ENCODE peak calls at places on chromosomes 7 and 10, in nine cellular contexts. One of them, this sample, is unnamed. For H3K9me3, the result is how much of the 10 kb centered on the place peaks cover.

GRCh38 chr7:93036807-93037206 is 81.0 kb downstream of the SAMD9 start:
- DNase-seq in GM12878: peak
- DNase-seq in suprapubic skin: no peak
- DNase-seq in SK-N-SH: no peak
- DNase-seq in K562: no peak
- DNase-seq in stomach: no peak
- DNase-seq in esophagus muscularis mucosa: no peak
- DNase-seq in sigmoid colon: no peak
- DNase-seq in H1: no peak
- DNase-seq in this sample: no peak

GRCh38 chr10:59877191-59877671 is 29.1 kb downstream of the CCDC6 start:
- DNase-seq in H1: no peak
- DNase-seq in stomach: no peak
- DNase-seq in suprapubic skin: no peak
- DNase-seq in esophagus muscularis mucosa: peak
- DNase-seq in sigmoid colon: no peak
- DNase-seq in GM12878: no peak
- DNase-seq in SK-N-SH: no peak
- DNase-seq in K562: no peak
- DNase-seq in this sample: no peak

GRCh38 chr10:43667736-43668371 is 19.2 kb upstream of the ZNF32 start:
- DNase-seq in GM12878: no peak
- DNase-seq in esophagus muscularis mucosa: no peak
- DNase-seq in sigmoid colon: no peak
- DNase-seq in stomach: no peak
- DNase-seq in H1: no peak
- DNase-seq in suprapubic skin: no peak
- DNase-seq in SK-N-SH: no peak
- DNase-seq in K562: no peak
- DNase-seq in this sample: no peak

GRCh38 chr10:79463578-79464496 is 18.4 kb upstream of the ZCCHC24 start:
- DNase-seq in GM12878: no peak
- DNase-seq in H1: no peak
- DNase-seq in K562: no peak
- DNase-seq in suprapubic skin: no peak
- DNase-seq in stomach: no peak
- DNase-seq in esophagus muscularis mucosa: no peak
- DNase-seq in sigmoid colon: no peak
- DNase-seq in SK-N-SH: no peak
- DNase-seq in this sample: no peak

GRCh38 chr10:102408081-102408727 is 10.4 kb downstream of the PSD start:
- DNase-seq in GM12878: no peak
- DNase-seq in SK-N-SH: no peak
- DNase-seq in H1: no peak
- DNase-seq in K562: no peak
- DNase-seq in suprapubic skin: peak
- DNase-seq in sigmoid colon: peak
- DNase-seq in esophagus muscularis mucosa: no peak
- DNase-seq in stomach: no peak
- DNase-seq in this sample: peak

GRCh38 chr7:19772858-19773337 is 519 bp downstream of the TMEM196 start:
- DNase-seq in GM12878: no peak
- DNase-seq in SK-N-SH: peak
- DNase-seq in H1: peak
- DNase-seq in sigmoid colon: no peak
- DNase-seq in suprapubic skin: peak
- DNase-seq in stomach: no peak
- DNase-seq in K562: no peak
- DNase-seq in esophagus muscularis mucosa: no peak
- DNase-seq in this sample: no peak

GRCh38 chr10:118983263-118983662 is 46.3 kb upstream of the NANOS1 start:
- DNase-seq in suprapubic skin: peak
- DNase-seq in stomach: peak
- DNase-seq in H1: no peak
- DNase-seq in sigmoid colon: no peak
- DNase-seq in esophagus muscularis mucosa: peak
- DNase-seq in GM12878: peak
- DNase-seq in K562: no peak
- DNase-seq in SK-N-SH: no peak
- DNase-seq in this sample: no peak

GRCh38 chr10:11403116-11403515 is 208.3 kb downstream of the USP6NL start:
- DNase-seq in stomach: no peak
- DNase-seq in K562: no peak
- DNase-seq in H1: no peak
- DNase-seq in sigmoid colon: no peak
- DNase-seq in suprapubic skin: no peak
- DNase-seq in SK-N-SH: no peak
- DNase-seq in GM12878: no peak
- DNase-seq in esophagus muscularis mucosa: no peak
- DNase-seq in this sample: peak

GRCh38 chr10:31242902-31243301 is 76.1 kb upstream of the ZEB1 start:
- DNase-seq in suprapubic skin: no peak
- DNase-seq in H1: no peak
- DNase-seq in esophagus muscularis mucosa: no peak
- DNase-seq in GM12878: peak
- DNase-seq in K562: peak
- DNase-seq in sigmoid colon: no peak
- DNase-seq in stomach: no peak
- DNase-seq in SK-N-SH: peak
- DNase-seq in this sample: no peak

GRCh38 chr10:103548006-103548405 is 54.5 kb downstream of the NEURL1 start:
- DNase-seq in H1: no peak
- DNase-seq in K562: no peak
- DNase-seq in sigmoid colon: no peak
- DNase-seq in SK-N-SH: no peak
- DNase-seq in esophagus muscularis mucosa: no peak
- DNase-seq in stomach: no peak
- DNase-seq in suprapubic skin: no peak
- DNase-seq in GM12878: no peak
- DNase-seq in this sample: no peak

GRCh38 chr10:120998251-120998650 is 147.1 kb downstream of the WDR11 start:
- DNase-seq in suprapubic skin: no peak
- DNase-seq in GM12878: no peak
- DNase-seq in H1: no peak
- DNase-seq in stomach: no peak
- DNase-seq in esophagus muscularis mucosa: no peak
- DNase-seq in sigmoid colon: no peak
- DNase-seq in K562: no peak
- DNase-seq in SK-N-SH: no peak
- DNase-seq in this sample: no peak

GRCh38 chr10:119219747-119220320 is 12.5 kb downstream of the GRK5 start:
- DNase-seq in GM12878: no peak
- DNase-seq in sigmoid colon: peak
- DNase-seq in K562: no peak
- DNase-seq in SK-N-SH: no peak
- DNase-seq in H1: no peak
- DNase-seq in esophagus muscularis mucosa: no peak
- DNase-seq in suprapubic skin: no peak
- DNase-seq in stomach: no peak
- DNase-seq in this sample: no peak

DNA sequence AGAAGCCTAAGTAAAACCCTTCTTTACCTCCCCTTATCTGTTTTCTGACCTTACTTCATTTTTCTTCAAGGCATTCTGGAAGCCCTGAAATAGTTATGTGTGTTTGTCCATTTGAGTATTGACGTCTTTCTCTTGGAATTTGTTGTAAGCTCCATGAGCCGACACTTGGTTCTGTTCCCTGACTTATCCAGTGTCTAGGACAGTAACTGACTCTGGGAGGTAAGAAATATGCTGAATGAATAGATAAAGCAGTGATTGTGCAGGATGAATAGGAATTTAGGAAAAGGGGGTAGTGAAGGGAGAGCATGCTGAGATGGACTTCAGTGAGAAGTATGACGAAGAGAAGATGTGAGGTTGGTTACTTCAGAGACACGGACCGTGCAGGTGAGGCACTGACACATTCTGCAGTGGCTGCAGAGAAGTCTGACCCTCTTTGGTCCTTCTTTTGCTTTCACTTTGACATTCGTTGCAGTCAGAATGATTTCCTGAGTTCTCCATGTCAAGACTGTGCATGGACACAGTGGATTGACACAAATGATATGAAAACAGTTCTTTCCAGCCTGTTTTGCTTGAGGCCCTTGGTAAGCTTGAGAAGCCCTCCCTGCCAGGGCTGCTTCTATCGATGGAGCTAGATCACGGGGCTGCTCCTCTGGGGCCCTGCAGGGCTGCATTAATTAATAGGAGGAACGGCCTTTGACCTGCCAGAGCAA is 261.5 kb upstream of the SORCS1 start:
- DNase-seq in SK-N-SH: no peak
- DNase-seq in H1: no peak
- DNase-seq in suprapubic skin: no peak
- DNase-seq in K562: no peak
- DNase-seq in esophagus muscularis mucosa: no peak
- DNase-seq in GM12878: no peak
- DNase-seq in stomach: no peak
- DNase-seq in sigmoid colon: no peak
- DNase-seq in this sample: no peak
- H3K9me3 ChIP-seq in SK-N-SH: under half
- H3K9me3 ChIP-seq in H1: under half
- H3K9me3 ChIP-seq in suprapubic skin: under half
- H3K9me3 ChIP-seq in K562: under half
- H3K9me3 ChIP-seq in esophagus muscularis mucosa: under half
- H3K9me3 ChIP-seq in GM12878: under half
- H3K9me3 ChIP-seq in stomach: under half
- H3K9me3 ChIP-seq in sigmoid colon: under half
- H3K9me3 ChIP-seq in this sample: under half

GRCh38 chr7:98372993-98373392 is 27.9 kb downstream of the BAIAP2L1 start:
- DNase-seq in H1: no peak
- DNase-seq in sigmoid colon: no peak
- DNase-seq in esophagus muscularis mucosa: no peak
- DNase-seq in K562: no peak
- DNase-seq in stomach: no peak
- DNase-seq in SK-N-SH: no peak
- DNase-seq in GM12878: no peak
- DNase-seq in suprapubic skin: no peak
- DNase-seq in this sample: no peak
- TF ChIP-seq POLR2AphosphoS5 in H1: no peak
- TF ChIP-seq POLR2AphosphoS5 in sigmoid colon: no peak
- TF ChIP-seq POLR2AphosphoS5 in esophagus muscularis mucosa: no peak
- TF ChIP-seq POLR2AphosphoS5 in K562: no peak
- TF ChIP-seq POLR2AphosphoS5 in stomach: peak
- TF ChIP-seq POLR2AphosphoS5 in SK-N-SH: no peak
- TF ChIP-seq POLR2AphosphoS5 in GM12878: no peak
- TF ChIP-seq POLR2AphosphoS5 in suprapubic skin: no peak
- TF ChIP-seq POLR2AphosphoS5 in this sample: no peak

GRCh38 chr7:30273552-30273951 is 10.8 kb upstream of the ZNRF2 start:
- DNase-seq in sigmoid colon: no peak
- DNase-seq in SK-N-SH: no peak
- DNase-seq in K562: peak
- DNase-seq in H1: no peak
- DNase-seq in suprapubic skin: no peak
- DNase-seq in stomach: no peak
- DNase-seq in GM12878: no peak
- DNase-seq in esophagus muscularis mucosa: no peak
- DNase-seq in this sample: no peak
- TF ChIP-seq EP300 in sigmoid colon: no peak
- TF ChIP-seq EP300 in SK-N-SH: no peak
- TF ChIP-seq EP300 in K562: no peak
- TF ChIP-seq EP300 in H1: no peak
- TF ChIP-seq EP300 in suprapubic skin: no peak
- TF ChIP-seq EP300 in stomach: no peak
- TF ChIP-seq EP300 in GM12878: no peak
- TF ChIP-seq EP300 in esophagus muscularis mucosa: no peak
- TF ChIP-seq EP300 in this sample: no peak

DNA sequence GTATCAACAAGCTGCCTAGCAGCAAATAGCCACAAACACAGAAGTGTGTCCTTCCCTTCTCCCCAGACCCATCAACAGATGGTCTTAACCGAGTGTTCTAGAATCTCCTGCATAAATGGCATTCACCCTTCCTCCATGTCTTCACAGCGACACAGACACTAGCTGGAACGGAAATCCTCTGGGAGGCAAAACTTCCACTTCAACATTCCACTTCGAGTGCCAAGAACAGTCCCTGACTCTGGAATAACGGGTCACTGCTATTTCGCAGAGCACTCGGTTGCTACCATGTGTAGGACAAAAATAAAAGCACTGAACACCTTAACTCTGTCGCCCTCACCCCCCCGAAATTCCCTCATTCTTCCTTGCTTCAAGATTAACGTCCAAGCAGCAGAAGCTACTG is 65.1 kb downstream of the SFMBT2 start:
- DNase-seq in stomach: no peak
- DNase-seq in SK-N-SH: no peak
- DNase-seq in H1: no peak
- DNase-seq in suprapubic skin: no peak
- DNase-seq in K562: no peak
- DNase-seq in sigmoid colon: no peak
- DNase-seq in GM12878: no peak
- DNase-seq in esophagus muscularis mucosa: no peak
- DNase-seq in this sample: no peak
- H3K9me3 ChIP-seq in stomach: under half
- H3K9me3 ChIP-seq in SK-N-SH: under half
- H3K9me3 ChIP-seq in H1: under half
- H3K9me3 ChIP-seq in suprapubic skin: under half
- H3K9me3 ChIP-seq in K562: under half
- H3K9me3 ChIP-seq in sigmoid colon: under half
- H3K9me3 ChIP-seq in GM12878: under half
- H3K9me3 ChIP-seq in esophagus muscularis mucosa: under half
- H3K9me3 ChIP-seq in this sample: under half

This sample was measured in transverse colon.